ENCODE peak calls at places on chromosomes 13 and 19, in nine cellular contexts. T is type B pancreatic cell, E is HS-5, U is RWPE1, Z is AG09319, I is tibial nerve, Y is OCI-LY7, O is NCI-H345, Q is T-cell. W is an unnamed sample.
A peak's percentile ranks its signal among the peaks of the same experiment; 100 is the strongest.

GRCh38 chr13:48096670-48097069 is 1.8 kb upstream of the MED4 start:
- DNase-seq in T (no peak), E (no peak), U (no peak), Z (no peak), I (no peak), Y (no peak), O (no peak), Q (no peak), W (no peak)

GRCh38 chr19:14425696-14426138 is 6.6 kb upstream of the DDX39A start:
- DNase-seq in T (no peak), E (no peak), U (no peak), Z (no peak), I (no peak), Y (no peak), O (no peak), Q (no peak), W (no peak)

GRCh38 chr13:35817642-35818576 is 313.3 kb downstream of the DCLK1 start:
- DNase-seq in T (no peak), E (no peak), U (no peak), Z (no peak), I (no peak), Y (no peak), O (no peak), Q (no peak), W (no peak)

GRCh38 chr19:21082011-21082975 is at the start of gene ZNF714:
- DNase-seq in T (peak; percentile 88), E (peak; percentile 61), U (peak; percentile 91), Z (peak; percentile 62), I (peak; percentile 80), Y (peak; percentile 97), O (peak; percentile 92), Q (peak; percentile 75), W (peak; percentile 79)

GRCh38 chr19:13037161-13037560 is 41.9 kb downstream of the NFIX start:
- DNase-seq in T (no peak), E (peak; percentile 87), U (peak; percentile 83), Z (no peak), I (no peak), Y (no peak), O (no peak), Q (no peak), W (no peak)

GRCh38 chr13:40352385-40352778 is 314.1 kb downstream of the FOXO1 start:
- DNase-seq in T (no peak), E (no peak), U (no peak), Z (no peak), I (peak; percentile 28), Y (no peak), O (no peak), Q (no peak), W (no peak)

GRCh38 chr13:113178070-113178895 is 19.8 kb downstream of the PROZ start:
- DNase-seq in T (no peak), E (peak; percentile 84), U (peak; percentile 39), Z (peak; percentile 77), I (no peak), Y (no peak), O (no peak), Q (no peak), W (peak; percentile 56)

GRCh38 chr13:66341038-66341437 is 889.1 kb downstream of the PCDH9 start:
- DNase-seq in T (no peak), E (no peak), U (no peak), Z (no peak), I (no peak), Y (no peak), O (no peak), Q (no peak), W (no peak)

W was measured in retinal pigment epithelial cell.